ENCODE peak calls at places on chromosomes 6 and 20, in eight cellular contexts. X is GM12865, V is IMR-90, H is ovary, F is cardiac fibroblast, U is GM12878, Y is choroid plexus epithelial cell, E is esophagus squamous epithelium. J is an unnamed sample.

GRCh38 chr20:37345339-37346231 is at the start of gene SRC:
- DNase-seq in Y (peak), V (peak), H (peak), X (peak), E (no peak), F (peak), U (no peak), J (peak)

GRCh38 chr6:157226761-157227160 is 96.6 kb downstream of the TMEM242 start:
- DNase-seq in X (no peak), Y (peak), U (no peak), F (no peak), H (no peak), V (no peak), E (no peak), J (no peak)

GRCh38 chr6:147586044-147586443 is 77.6 kb downstream of the SAMD5 start:
- DNase-seq in H (peak), U (no peak), Y (peak), F (no peak), E (no peak), V (peak), X (no peak), J (no peak)

GRCh38 chr6:116616757-116617093 is 446 bp downstream of the RSPH4A start:
- DNase-seq in U (no peak), F (no peak), H (peak), Y (no peak), V (no peak), X (peak), E (no peak), J (peak)

GRCh38 chr6:138485005-138485545 is 14.2 kb downstream of the NHSL1 start:
- DNase-seq in Y (peak), X (no peak), H (no peak), U (no peak), E (no peak), F (peak), V (peak), J (peak)

GRCh38 chr6:31441368-31442267 is 38.2 kb downstream of the MICA start:
- DNase-seq in V (peak), H (peak), F (peak), U (no peak), E (peak), X (peak), Y (peak), J (peak)

GRCh38 chr6:50602191-50602810 is 111.0 kb upstream of the TFAP2D start:
- DNase-seq in E (no peak), H (no peak), F (peak), Y (peak), X (peak), V (peak), U (no peak), J (peak)

GRCh38 chr6:31784270-31784925 is 7.3 kb upstream of the VWA7 start:
- DNase-seq in X (no peak), F (no peak), V (no peak), H (no peak), U (no peak), Y (no peak), E (no peak), J (no peak)

GRCh38 chr6:6407061-6407723 is 86.7 kb upstream of the F13A1 start:
- DNase-seq in U (peak), X (peak), Y (no peak), F (no peak), H (no peak), V (no peak), E (no peak), J (no peak)

GRCh38 chr6:16523550-16524379 is 237.5 kb downstream of the ATXN1 start:
- DNase-seq in H (no peak), X (no peak), E (no peak), F (peak), V (peak), U (no peak), Y (peak), J (peak)

GRCh38 chr6:9412951-9413559 is 977.7 kb upstream of the SLC35B3 start:
- DNase-seq in X (peak), U (no peak), V (no peak), F (peak), E (no peak), H (no peak), Y (peak), J (peak)

GRCh38 chr6:142853244-142854180 is 91.5 kb downstream of the HIVEP2 start:
- DNase-seq in H (no peak), E (no peak), U (no peak), X (peak), F (peak), V (peak), Y (no peak), J (no peak)

GRCh38 chr6:108156180-108156937 is 9.5 kb upstream of the NR2E1 start:
- DNase-seq in Y (no peak), V (no peak), X (no peak), F (no peak), E (no peak), U (no peak), H (no peak), J (no peak)

GRCh38 chr20:19992996-19993908 is 23.9 kb upstream of the NAA20 start:
- DNase-seq in E (no peak), V (peak), H (no peak), U (no peak), F (peak), X (no peak), Y (peak), J (peak)

GRCh38 chr20:25084616-25085187 is 2.8 kb upstream of the VSX1 start:
- DNase-seq in E (no peak), H (no peak), U (no peak), F (no peak), Y (no peak), V (no peak), X (no peak), J (no peak)
- H3K4me3 ChIP-seq in E (no peak), H (no peak), U (no peak), F (no peak), Y (no peak), V (no peak), X (no peak), J (no peak)

GRCh38 chr20:32188376-32189122 is 19.0 kb downstream of the PLAGL2 start:
- DNase-seq in Y (no peak), E (no peak), U (no peak), X (no peak), V (no peak), F (no peak), H (no peak), J (no peak)
- H3K4me3 ChIP-seq in Y (no peak), E (no peak), U (no peak), X (no peak), V (no peak), F (no peak), H (peak), J (no peak)

DNA sequence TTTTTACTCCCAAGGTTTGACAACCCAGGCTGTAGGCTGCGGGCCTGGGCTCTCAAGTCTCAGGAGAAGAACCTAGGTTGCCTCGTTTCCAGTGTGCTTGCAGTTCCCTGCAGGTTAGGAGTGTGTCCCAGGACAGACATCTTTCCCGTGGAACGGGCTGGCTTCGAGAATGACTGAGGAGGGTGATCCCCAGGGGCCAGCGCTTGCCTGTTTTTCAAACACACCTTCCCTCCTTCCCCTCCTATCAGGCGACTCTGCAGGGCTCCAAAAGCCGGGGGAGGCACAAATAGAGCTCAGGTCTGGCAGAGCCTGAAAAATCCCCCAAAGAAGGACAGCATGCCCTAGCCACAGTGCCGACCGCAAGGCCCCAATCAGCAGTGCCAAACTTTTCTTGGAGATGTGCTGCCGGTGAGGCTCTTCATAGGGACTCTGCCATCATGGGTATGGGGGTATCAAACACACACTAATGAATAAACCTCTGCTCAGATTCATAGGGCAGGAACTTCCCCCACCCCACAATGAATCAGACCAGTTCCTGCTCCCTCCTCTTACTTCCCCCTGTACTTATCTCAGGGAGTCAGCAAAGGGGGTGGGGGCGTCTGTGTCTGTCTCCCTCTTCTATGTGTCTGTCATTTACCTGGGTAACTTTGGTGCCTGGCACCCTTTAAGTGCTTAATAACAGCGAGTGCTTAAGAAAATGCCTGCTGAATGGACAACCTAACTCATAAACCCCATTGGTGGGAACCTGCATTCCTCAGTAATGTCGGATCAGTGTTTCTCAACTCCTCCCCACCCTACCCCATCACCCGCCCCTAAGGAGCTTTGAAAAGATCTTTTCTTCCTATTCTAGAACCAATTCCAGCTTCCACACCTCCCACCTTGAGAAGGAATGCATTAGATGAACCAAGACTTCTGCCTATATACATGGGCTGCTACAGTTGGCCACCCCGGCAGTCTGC is 1.6 kb downstream of the KCNG1 start:
- DNase-seq in H (no peak), E (no peak), U (no peak), F (peak), V (peak), Y (peak), X (no peak), J (peak)
- H3K4me3 ChIP-seq in H (peak), E (no peak), U (no peak), F (peak), V (peak), Y (peak), X (no peak), J (peak)

DNA sequence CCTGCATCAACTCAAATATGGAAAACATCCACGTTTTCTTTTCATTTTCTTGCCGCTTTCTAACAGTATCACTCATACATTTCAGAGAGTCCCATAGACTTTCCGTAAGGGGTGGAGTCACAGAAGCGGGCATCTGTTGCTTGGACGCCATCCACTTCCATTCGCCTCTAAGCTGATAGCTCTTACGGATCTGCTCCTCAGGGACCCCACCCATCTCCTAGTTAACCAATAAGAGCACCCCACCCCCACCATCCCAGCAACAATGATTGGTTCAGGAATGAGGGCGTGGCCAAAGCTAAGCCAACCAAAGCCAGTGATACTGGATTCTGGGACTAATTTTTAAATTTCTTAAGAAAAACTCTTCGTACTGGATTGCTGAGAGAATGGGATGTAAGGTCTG is 42.4 kb downstream of the SLC2A10 start:
- DNase-seq in U (no peak), X (no peak), H (no peak), F (peak), V (no peak), Y (no peak), E (no peak), J (peak)
- H3K4me3 ChIP-seq in U (no peak), X (no peak), H (no peak), F (no peak), V (no peak), Y (no peak), E (no peak), J (no peak)

GRCh38 chr6:111601875-111602274 is 3.8 kb downstream of the TRAF3IP2 start:
- DNase-seq in E (no peak), V (peak), X (no peak), F (peak), H (no peak), Y (peak), U (no peak), J (no peak)

GRCh38 chr6:111600588-111601440 is 4.9 kb downstream of the TRAF3IP2 start:
- DNase-seq in E (no peak), X (no peak), V (no peak), U (no peak), H (no peak), Y (no peak), F (no peak), J (no peak)

GRCh38 chr6:111603648-111604047 is 2.0 kb downstream of the TRAF3IP2 start:
- DNase-seq in H (no peak), F (peak), V (peak), Y (no peak), U (no peak), X (no peak), E (no peak), J (no peak)

GRCh38 chr6:111604259-111605099 is 1.2 kb downstream of the TRAF3IP2 start:
- DNase-seq in E (no peak), Y (peak), X (no peak), V (peak), H (peak), F (peak), U (no peak), J (peak)

GRCh38 chr6:111602481-111603404 is 2.9 kb downstream of the TRAF3IP2 start:
- DNase-seq in Y (peak), H (peak), U (no peak), V (peak), F (peak), X (no peak), E (no peak), J (no peak)
- H3K4me3 ChIP-seq in Y (peak), H (no peak), U (peak), V (no peak), F (peak), X (no peak), E (no peak), J (no peak)

J was measured in mesendoderm.